ENCODE peak calls at places on chromosomes 4 and X, in four cellular contexts. V, Z, L and D are unnamed samples.

GRCh38 chr4:2141762-2142520 is 82.8 kb downstream of the NAT8L start:
- DNase-seq in V (no peak), Z (no peak), L (no peak), D (peak)

GRCh38 chr4:84085986-84086385 is 413.1 kb downstream of the NKX6-1 start:
- DNase-seq in V (no peak), Z (no peak), L (no peak), D (no peak)

GRCh38 chr4:75699299-75699698 is 25.1 kb upstream of the USO1 start:
- DNase-seq in V (no peak), Z (no peak), L (no peak), D (no peak)

GRCh38 chrX:154074199-154074598 is 23.3 kb downstream of the MECP2 start:
- DNase-seq in V (peak), Z (peak), L (peak), D (no peak)

GRCh38 chr4:55729306-55730142 is 90.1 kb upstream of the EXOC1L start:
- DNase-seq in V (peak), Z (no peak), L (no peak), D (no peak)

GRCh38 chr4:127251423-127251822 is 381.3 kb upstream of the INTU start:
- DNase-seq in V (no peak), Z (no peak), L (peak), D (no peak)

GRCh38 chr4:28287837-28288236 is 1427.2 kb downstream of the STIM2 start:
- DNase-seq in V (peak), Z (peak), L (peak), D (no peak)

GRCh38 chr4:17324431-17324830 is 187.5 kb downstream of the QDPR start:
- DNase-seq in V (peak), Z (peak), L (peak), D (peak)

GRCh38 chrX:71908387-71908786 is 2.3 kb upstream of the NHSL2 start:
- DNase-seq in V (no peak), Z (no peak), L (no peak), D (no peak)

GRCh38 chr4:3677671-3678070 is 88.5 kb upstream of the ADRA2C start:
- DNase-seq in V (no peak), Z (no peak), L (no peak), D (no peak)

GRCh38 chr4:40367451-40367850 is 32.3 kb downstream of the CHRNA9 start:
- DNase-seq in V (no peak), Z (no peak), L (no peak), D (no peak)

GRCh38 chr4:90542216-90542615 is 415.0 kb downstream of the CCSER1 start:
- DNase-seq in V (no peak), Z (no peak), L (no peak), D (no peak)

GRCh38 chr4:136277741-136278140 is 1254.6 kb downstream of the PCDH18 start:
- DNase-seq in V (no peak), Z (no peak), L (no peak), D (no peak)

GRCh38 chrX:42089014-42089413 is 165.7 kb upstream of the CASK start:
- DNase-seq in V (no peak), Z (no peak), L (no peak), D (no peak)

GRCh38 chrX:47562615-47563243 is 1.7 kb downstream of the ARAF start:
- DNase-seq in V (no peak), Z (no peak), L (peak), D (no peak)

GRCh38 chr4:184096561-184097239 is 121.0 kb downstream of the ENPP6 start:
- DNase-seq in V (no peak), Z (no peak), L (no peak), D (no peak)

GRCh38 chr4:82642321-82642720 is 80.5 kb upstream of the TMEM150C start:
- DNase-seq in V (no peak), Z (no peak), L (no peak), D (no peak)

GRCh38 chrX:112670290-112670689 is 9.4 kb downstream of the LHFPL1 start:
- DNase-seq in V (no peak), Z (no peak), L (no peak), D (no peak)

GRCh38 chrX:31340587-31340986 is 268.7 kb upstream of the FTHL17 start:
- DNase-seq in V (no peak), Z (no peak), L (no peak), D (no peak)

GRCh38 chr4:4247711-4248035 is 350 bp downstream of the TMEM128 start:
- DNase-seq in V (no peak), Z (no peak), L (no peak), D (no peak)

GRCh38 chr4:143406523-143406922 is 69.8 kb downstream of the GAB1 start:
- DNase-seq in V (no peak), Z (no peak), L (no peak), D (no peak)

GRCh38 chrX:84363674-84364073 is 138.6 kb downstream of the HDX start:
- DNase-seq in V (no peak), Z (no peak), L (no peak), D (no peak)

GRCh38 chr4:84472154-84472553 is 26.9 kb downstream of the NKX6-1 start:
- DNase-seq in V (no peak), Z (no peak), L (no peak), D (no peak)

GRCh38 chr4:105952596-105952995 is 57.3 kb downstream of the NPNT start:
- DNase-seq in V (no peak), Z (no peak), L (no peak), D (no peak)

GRCh38 chr4:27861802-27862201 is 1001.2 kb downstream of the STIM2 start:
- DNase-seq in V (no peak), Z (peak), L (peak), D (no peak)

GRCh38 chr4:52658671-52659015 is 458 bp downstream of the USP46 start:
- DNase-seq in V (no peak), Z (peak), L (no peak), D (peak)

GRCh38 chr4:111602848-111603247 is 542.4 kb upstream of the FAM241A start:
- DNase-seq in V (no peak), Z (no peak), L (peak), D (no peak)

GRCh38 chrX:31435592-31435991 is 363.8 kb upstream of the FTHL17 start:
- DNase-seq in V (no peak), Z (peak), L (no peak), D (no peak)

GRCh38 chr4:24417206-24417605 is 167.1 kb downstream of the DHX15 start:
- DNase-seq in V (no peak), Z (no peak), L (no peak), D (no peak)